ENCODE peak calls at places on chromosomes 11 and 22, in seven cellular contexts. C is NCI-H774; R is effector memory CD8-positive, alpha-beta T cell; W is GM12891; Z is C1 segment of cervical spinal cord; T is activated CD4-positive, alpha-beta T cell treated with anti-CD3 and anti-CD28 coated beads, Interleukin-2, amount 50 U/mL, for 1 hour; L is AG08396. S is an unnamed sample.

GRCh38 chr22:47351836-47352579 is 589.6 kb downstream of the TBC1D22A start:
- DNase-seq in C (no peak), R (no peak), W (no peak), Z (no peak), T (no peak), L (no peak), S (no peak)

GRCh38 chr11:117725048-117725734 is 71.8 kb downstream of the DSCAML1 start:
- DNase-seq in C (no peak), R (no peak), W (no peak), Z (no peak), T (no peak), L (no peak), S (no peak)

GRCh38 chr22:36510966-36511881 is 4.4 kb upstream of the FOXRED2 start:
- DNase-seq in C (no peak), R (peak), W (no peak), Z (no peak), T (peak), L (peak), S (peak)

GRCh38 chr22:30224161-30224857 is 22.2 kb downstream of the LIF start:
- DNase-seq in C (no peak), R (no peak), W (no peak), Z (no peak), T (no peak), L (peak), S (no peak)

GRCh38 chr11:9906043-9906791 is 242.3 kb downstream of the SWAP70 start:
- DNase-seq in C (no peak), R (no peak), W (no peak), Z (no peak), T (no peak), L (peak), S (no peak)

GRCh38 chr11:63970902-63971301 is 3.5 kb upstream of the COX8A start:
- DNase-seq in C (no peak), R (no peak), W (no peak), Z (no peak), T (no peak), L (no peak), S (no peak)

GRCh38 chr11:68077617-68078592 is 39.1 kb downstream of the TCIRG1 start:
- DNase-seq in C (no peak), R (no peak), W (no peak), Z (no peak), T (no peak), L (no peak), S (no peak)

GRCh38 chr22:30747493-30747892 is 52.8 kb downstream of the OSBP2 start:
- DNase-seq in C (no peak), R (no peak), W (no peak), Z (no peak), T (no peak), L (no peak), S (no peak)

GRCh38 chr11:34205326-34206035 is 100.1 kb downstream of the NAT10 start:
- DNase-seq in C (no peak), R (no peak), W (no peak), Z (no peak), T (no peak), L (no peak), S (no peak)

GRCh38 chr11:2714463-2714800 is 14.6 kb upstream of the KCNQ1OT1 start:
- DNase-seq in C (no peak), R (no peak), W (no peak), Z (no peak), T (no peak), L (no peak), S (no peak)

GRCh38 chr11:116062526-116063171 is 558.4 kb upstream of the CADM1 start:
- DNase-seq in C (peak), R (no peak), W (no peak), Z (no peak), T (no peak), L (no peak), S (no peak)

GRCh38 chr22:38869663-38870062 is 2.4 kb downstream of the CBX6 start:
- DNase-seq in C (no peak), R (no peak), W (no peak), Z (no peak), T (no peak), L (no peak), S (no peak)

GRCh38 chr11:76606102-76606793 is 64.3 kb downstream of the LRRC32 start:
- DNase-seq in C (no peak), R (no peak), W (no peak), Z (no peak), T (no peak), L (no peak), S (no peak)

GRCh38 chr22:36925388-36926290 is 12.2 kb downstream of the CSF2RB start:
- DNase-seq in C (no peak), R (no peak), W (no peak), Z (no peak), T (no peak), L (peak), S (no peak)

GRCh38 chr11:84564180-84564866 is 1062.8 kb downstream of the DLG2 start:
- DNase-seq in C (peak), R (no peak), W (no peak), Z (no peak), T (peak), L (peak), S (peak)

GRCh38 chr11:70680781-70681281 is 282.5 kb downstream of the CTTN start:
- DNase-seq in C (no peak), R (no peak), W (no peak), Z (no peak), T (no peak), L (no peak), S (no peak)

GRCh38 chr22:27531782-27532530 is 269.6 kb downstream of the MN1 start:
- DNase-seq in C (no peak), R (no peak), W (no peak), Z (no peak), T (no peak), L (peak), S (no peak)

GRCh38 chr22:40525250-40525884 is 111.2 kb downstream of the MRTFA start:
- DNase-seq in C (no peak), R (peak), W (no peak), Z (peak), T (peak), L (no peak), S (peak)

GRCh38 chr11:128506999-128507591 is 80.3 kb downstream of the ETS1 start:
- DNase-seq in C (peak), R (no peak), W (no peak), Z (no peak), T (peak), L (peak), S (no peak)

GRCh38 chr22:29143848-29144785 is 61.6 kb upstream of the EMID1 start:
- DNase-seq in C (peak), R (no peak), W (no peak), Z (no peak), T (no peak), L (no peak), S (no peak)

GRCh38 chr11:68038226-68038717 is 553 bp upstream of the TCIRG1 start:
- DNase-seq in C (peak), R (no peak), W (no peak), Z (no peak), T (no peak), L (no peak), S (no peak)

GRCh38 chr11:64120951-64121569 is 44.9 kb downstream of the MACROD1 start:
- DNase-seq in C (no peak), R (no peak), W (no peak), Z (no peak), T (no peak), L (peak), S (no peak)

GRCh38 chr11:19083166-19083565 is 22.6 kb upstream of the MRGPRX2 start:
- DNase-seq in C (no peak), R (no peak), W (no peak), Z (no peak), T (no peak), L (no peak), S (no peak)

GRCh38 chr11:23932485-23932898 is 564.4 kb upstream of the LUZP2 start:
- DNase-seq in C (no peak), R (no peak), W (no peak), Z (no peak), T (no peak), L (peak), S (no peak)

GRCh38 chr11:114082415-114082748 is 22.9 kb downstream of the ZBTB16 start:
- DNase-seq in C (no peak), R (no peak), W (no peak), Z (no peak), T (no peak), L (no peak), S (no peak)

GRCh38 chr11:69372589-69373250 is 78.8 kb downstream of the MYEOV start:
- DNase-seq in C (no peak), R (no peak), W (no peak), Z (no peak), T (no peak), L (no peak), S (no peak)

GRCh38 chr11:103534959-103535358 is 425.7 kb downstream of the DYNC2H1 start:
- DNase-seq in C (no peak), R (no peak), W (no peak), Z (no peak), T (no peak), L (no peak), S (no peak)

GRCh38 chr11:7675640-7676039 is 2.3 kb upstream of the CYB5R2 start:
- DNase-seq in C (no peak), R (no peak), W (no peak), Z (no peak), T (no peak), L (no peak), S (no peak)

GRCh38 chr11:73267122-73267846 is 4.9 kb upstream of the P2RY6 start:
- DNase-seq in C (no peak), R (no peak), W (no peak), Z (no peak), T (no peak), L (no peak), S (no peak)

GRCh38 chr11:96037267-96037990 is 113.5 kb upstream of the MTMR2 start:
- DNase-seq in C (peak), R (no peak), W (no peak), Z (no peak), T (no peak), L (peak), S (no peak)

GRCh38 chr11:48034926-48035876 is 54.8 kb downstream of the PTPRJ start:
- DNase-seq in C (no peak), R (no peak), W (no peak), Z (no peak), T (no peak), L (no peak), S (no peak)

GRCh38 chr22:30701872-30702271 is 7.2 kb downstream of the OSBP2 start:
- DNase-seq in C (no peak), R (no peak), W (no peak), Z (no peak), T (no peak), L (peak), S (no peak)

GRCh38 chr11:125114518-125114917 is 3.1 kb upstream of the TMEM218 start:
- DNase-seq in C (no peak), R (no peak), W (no peak), Z (no peak), T (no peak), L (no peak), S (peak)

GRCh38 chr11:90453525-90453924 is 230.7 kb upstream of the CHORDC1 start:
- DNase-seq in C (no peak), R (no peak), W (no peak), Z (no peak), T (no peak), L (no peak), S (no peak)

GRCh38 chr22:49155809-49156580 is 671.7 kb downstream of the BRD1 start:
- DNase-seq in C (no peak), R (no peak), W (no peak), Z (no peak), T (no peak), L (no peak), S (no peak)

GRCh38 chr11:65431452-65432132 is 9.0 kb downstream of the NEAT1 start:
- DNase-seq in C (no peak), R (peak), W (no peak), Z (no peak), T (no peak), L (no peak), S (no peak)

GRCh38 chr11:2390871-2391662 is 9.5 kb upstream of the TSSC4 start:
- DNase-seq in C (no peak), R (no peak), W (no peak), Z (no peak), T (no peak), L (peak), S (no peak)

S was measured in WTC11.